ENCODE peak calls at places on chromosomes 12 and 14, in six cellular contexts. U is tibial nerve, F is sigmoid colon, N is stomach, S is A549, W is upper lobe of left lung. J is an unnamed sample.
A peak's percentile ranks its signal among the peaks of the same experiment; 100 is the strongest.

GRCh38 chr12:20798561-20798960 is 11.9 kb upstream of the SLCO1B3 start:
- DNase-seq in U (peak; percentile 27), W (no peak), N (no peak), F (no peak), S (peak; percentile 37), J (no peak)

GRCh38 chr14:100212476-100213333 is 26.2 kb upstream of the YY1 start:
- DNase-seq in S (no peak), N (no peak), U (no peak), W (no peak), F (no peak), J (no peak)

GRCh38 chr14:57987051-57987450 is 121.2 kb upstream of the SLC35F4 start:
- DNase-seq in S (no peak), F (no peak), N (no peak), W (no peak), U (no peak), J (no peak)

GRCh38 chr12:42630323-42630722 is 40.8 kb upstream of the PRICKLE1 start:
- DNase-seq in S (no peak), W (no peak), U (no peak), F (no peak), N (no peak), J (no peak)

GRCh38 chr12:49750027-49750977 is 8.9 kb downstream of the TMBIM6 start:
- DNase-seq in S (peak; percentile 49), F (no peak), U (no peak), N (no peak), W (no peak), J (no peak)

GRCh38 chr12:52295663-52296062 is 4.3 kb upstream of the KRT81 start:
- DNase-seq in N (no peak), W (no peak), F (no peak), S (no peak), U (no peak), J (no peak)

GRCh38 chr12:94198469-94198868 is 50.1 kb downstream of the PLXNC1 start:
- DNase-seq in F (no peak), S (no peak), N (no peak), U (no peak), W (no peak), J (no peak)

GRCh38 chr12:19779393-19780056 is 340.2 kb downstream of the AEBP2 start:
- DNase-seq in U (no peak), N (no peak), S (no peak), F (no peak), W (no peak), J (no peak)

GRCh38 chr14:62645649-62646048 is 399.6 kb downstream of the KCNH5 start:
- DNase-seq in U (no peak), N (no peak), S (no peak), W (no peak), F (no peak), J (no peak)

GRCh38 chr12:80491176-80491575 is 47.1 kb downstream of the PTPRQ start:
- DNase-seq in F (no peak), N (no peak), W (no peak), U (no peak), S (no peak), J (no peak)

GRCh38 chr12:43501705-43502104 is 50.3 kb downstream of the ADAMTS20 start:
- DNase-seq in F (no peak), U (no peak), S (peak; percentile 33), W (no peak), N (no peak), J (no peak)

GRCh38 chr14:103104654-103105511 is 10.4 kb downstream of the EXOC3L4 start:
- DNase-seq in S (peak; percentile 81), N (peak; percentile 85), U (peak; percentile 69), F (no peak), W (peak; percentile 96), J (peak; percentile 78)

GRCh38 chr14:35068238-35069012 is 22.4 kb downstream of the FAM177A1 start:
- DNase-seq in W (no peak), F (no peak), S (no peak), U (no peak), N (no peak), J (no peak)

GRCh38 chr12:124480469-124481256 is 86.7 kb downstream of the NCOR2 start:
- DNase-seq in W (peak; percentile 76), U (no peak), S (peak; percentile 60), N (peak; percentile 69), F (no peak), J (peak; percentile 70)

GRCh38 chr14:60637490-60638452 is 11.5 kb downstream of the SIX1 start:
- DNase-seq in N (no peak), W (peak; percentile 85), F (no peak), U (no peak), S (no peak), J (no peak)

GRCh38 chr12:82524636-82525035 is 162.1 kb upstream of the TMTC2 start:
- DNase-seq in F (no peak), W (no peak), S (no peak), U (no peak), N (no peak), J (no peak)

GRCh38 chr12:59041241-59042121 is 121.2 kb upstream of the LRIG3 start:
- DNase-seq in F (no peak), S (peak; percentile 57), W (no peak), N (no peak), U (no peak), J (no peak)

GRCh38 chr12:6141048-6141447 is 16.6 kb upstream of the VWF start:
- DNase-seq in F (no peak), U (peak; percentile 26), W (no peak), N (no peak), S (no peak), J (no peak)

GRCh38 chr12:68981536-68981935 is 48.6 kb upstream of the CPM start:
- DNase-seq in F (no peak), W (no peak), N (no peak), U (no peak), S (no peak), J (no peak)

DNA sequence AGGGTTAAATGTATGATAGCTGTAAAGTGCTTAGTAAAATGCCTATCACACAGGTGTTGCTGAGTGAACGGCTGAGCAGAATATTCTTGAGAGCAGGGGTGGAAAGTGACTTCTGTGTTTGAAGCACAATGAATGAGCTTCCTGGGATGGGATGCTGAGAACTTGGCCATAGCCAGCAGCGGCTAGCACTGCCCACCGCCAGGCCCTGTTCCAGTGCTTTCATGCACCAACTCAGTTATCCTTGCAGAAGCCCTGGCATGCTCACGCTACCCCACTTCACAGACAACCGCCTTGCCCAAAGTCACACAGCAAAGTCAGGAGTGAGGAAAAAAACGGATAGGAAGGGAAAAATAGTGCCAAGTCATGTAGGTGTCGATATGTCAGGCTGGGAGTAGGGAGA is 10.9 kb downstream of the DYNC1H1 start:
- DNase-seq in W (no peak), N (no peak), S (no peak), F (no peak), U (no peak), J (no peak)
- H3K27ac ChIP-seq in W (no peak overlapping the region), N (no peak overlapping the region), S (peak overlapping the region; percentile 74), F (no peak overlapping the region), U (no peak overlapping the region), J (no peak overlapping the region)

DNA sequence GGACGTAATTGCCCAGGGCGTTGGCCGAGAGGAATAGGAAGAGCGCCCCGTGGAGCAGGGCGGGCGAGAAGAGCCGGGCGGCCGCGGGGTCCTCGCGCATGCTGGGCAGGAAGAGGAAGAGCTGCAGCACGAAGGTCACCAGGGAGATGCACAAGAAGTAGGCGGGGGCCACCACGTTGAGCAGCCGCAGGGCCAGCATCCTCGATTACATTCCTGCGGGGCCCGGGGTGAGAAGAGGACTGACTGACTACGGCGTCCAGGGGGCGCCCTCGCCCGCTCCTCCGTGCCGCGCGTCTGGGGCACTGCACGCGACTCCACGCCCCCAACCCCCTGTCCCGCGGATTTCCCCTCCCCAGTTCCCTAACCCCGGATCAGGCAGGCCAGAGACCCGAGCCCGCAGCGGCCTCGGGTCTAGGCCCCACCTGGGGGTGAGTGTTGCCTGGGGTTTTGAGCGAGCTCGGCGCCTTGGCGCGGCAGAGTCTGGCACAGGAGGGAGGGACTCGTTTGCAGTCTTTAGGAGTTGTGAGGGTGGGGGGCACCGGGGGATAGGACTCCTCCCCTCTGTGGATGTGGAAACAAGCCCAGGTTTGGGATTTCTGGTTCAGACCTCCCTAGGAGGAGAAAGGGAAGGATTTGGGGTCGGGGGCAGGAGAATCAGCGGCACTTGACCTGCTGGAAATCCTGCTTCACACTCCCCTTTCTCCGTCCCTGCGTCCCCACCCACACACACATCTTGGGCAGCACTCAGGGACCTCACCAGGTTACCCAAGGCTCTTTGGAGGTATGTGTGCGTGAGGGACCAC is 1.9 kb downstream of the ZDHHC22 start:
- DNase-seq in N (no peak), S (peak; percentile 59), U (no peak), F (no peak), W (peak; percentile 85), J (peak; percentile 22)
- TF ChIP-seq EP300 in N (no peak), S (no peak), U (no peak), F (no peak), W (no peak), J (no peak)

GRCh38 chr12:47818701-47819543 is 781 bp downstream of the HDAC7 start:
- DNase-seq in W (peak; percentile 94), S (peak; percentile 65), U (no peak), N (peak; percentile 49), F (peak; percentile 85), J (peak; percentile 77)

GRCh38 chr12:47817272-47818006 is 2.3 kb downstream of the HDAC7 start:
- DNase-seq in S (no peak), W (peak; percentile 17), F (peak; percentile 73), U (no peak), N (no peak), J (no peak)

GRCh38 chr12:47818382-47818700 is 1.4 kb downstream of the HDAC7 start:
- DNase-seq in N (no peak), W (no peak), U (no peak), S (no peak), F (no peak), J (peak; percentile 26)

GRCh38 chr12:47816646-47817271 is 2.9 kb downstream of the HDAC7 start:
- DNase-seq in U (no peak), F (peak; percentile 75), N (no peak), S (no peak), W (peak; percentile 17), J (no peak)

GRCh38 chr12:47818007-47818376 is 1.7 kb downstream of the HDAC7 start:
- DNase-seq in W (no peak), U (no peak), F (no peak), S (no peak), N (no peak), J (no peak)
- H3K4me1 ChIP-seq in W (peaks cover 78% of the 10 kb centered on the region), U (peaks cover 82% of the 10 kb centered on the region), F (peaks cover 2% of the 10 kb centered on the region), S (peaks cover 73% of the 10 kb centered on the region), N (peaks cover 87% of the 10 kb centered on the region), J (peaks cover 80% of the 10 kb centered on the region)

GRCh38 chr14:77103954-77104353 is 5.9 kb downstream of the CIPC start:
- DNase-seq in F (no peak), U (no peak), N (no peak), W (no peak), S (no peak), J (no peak)

GRCh38 chr14:77103475-77103874 is 5.4 kb downstream of the CIPC start:
- DNase-seq in U (no peak), F (no peak), S (no peak), W (no peak), N (no peak), J (no peak)

GRCh38 chr14:77104393-77104792 is 6.3 kb downstream of the CIPC start:
- DNase-seq in S (no peak), U (no peak), W (no peak), N (no peak), F (no peak), J (no peak)

GRCh38 chr14:77100961-77101360 is 2.9 kb downstream of the CIPC start:
- DNase-seq in U (no peak), S (no peak), N (no peak), F (no peak), W (no peak), J (no peak)

DNA sequence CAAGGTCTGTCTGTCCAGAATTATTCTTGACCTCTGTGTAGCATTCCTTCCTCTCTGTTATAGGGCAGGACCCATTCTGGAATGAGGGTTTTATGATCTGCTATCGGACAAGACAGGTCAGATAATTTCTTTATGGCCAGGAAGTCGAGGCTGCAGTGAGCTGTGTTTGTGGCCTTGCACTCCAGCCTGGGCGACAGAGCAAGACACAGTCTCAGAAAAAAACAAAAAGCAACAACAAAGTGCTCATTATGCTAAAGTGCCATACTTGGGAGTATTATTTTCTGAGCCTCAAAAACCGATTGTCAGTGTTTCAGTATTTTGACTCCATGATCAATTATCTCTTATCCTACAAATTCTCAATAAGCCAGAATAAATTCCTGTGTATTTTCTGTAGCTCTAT is 4.1 kb downstream of the CIPC start:
- DNase-seq in S (no peak), N (no peak), F (no peak), W (no peak), U (no peak), J (peak; percentile 55)
- H3K27ac ChIP-seq in S (no peak overlapping the region), N (no peak overlapping the region), F (peak overlapping the region; percentile 97), W (no peak overlapping the region), U (peak overlapping the region; percentile 100), J (peak overlapping the region; percentile 97)